ENCODE peak calls at places on chromosomes 12 and 14, in nine cellular contexts. G is breast epithelium, W is HCT116, H is uterus, Z is lower leg skin, P is right lobe of liver, C is transverse colon, V is adrenal gland, I is stomach. T is an unnamed sample.

GRCh38 chr12:107767466-107767865 is 6.5 kb upstream of the PRDM4 start:
- DNase-seq in H (no peak), G (no peak), I (no peak), Z (no peak), P (no peak), V (no peak), W (no peak), C (no peak), T (no peak)

GRCh38 chr12:26281320-26281719 is 85.9 kb downstream of the SSPN start:
- DNase-seq in P (no peak), Z (peak), I (no peak), H (no peak), V (peak), W (no peak), C (no peak), G (no peak), T (no peak)

GRCh38 chr12:39102474-39103209 is 197.3 kb upstream of the CPNE8 start:
- DNase-seq in Z (no peak), H (no peak), W (no peak), G (no peak), I (no peak), V (no peak), P (no peak), C (no peak), T (no peak)

GRCh38 chr14:94598816-94599655 is 13.2 kb upstream of the SERPINA3 start:
- DNase-seq in Z (peak), H (peak), G (peak), W (peak), I (peak), P (peak), V (peak), C (peak), T (no peak)

GRCh38 chr12:88142610-88142991 is 494 bp downstream of the TMTC3 start:
- DNase-seq in Z (peak), P (peak), I (peak), G (peak), V (peak), H (no peak), C (peak), W (no peak), T (no peak)

GRCh38 chr14:54425068-54425467 is 16.1 kb downstream of the CNIH1 start:
- DNase-seq in C (no peak), G (no peak), Z (no peak), W (no peak), P (no peak), H (no peak), V (no peak), I (no peak), T (no peak)

GRCh38 chr12:5969156-5969973 is 24.3 kb upstream of the ANO2 start:
- DNase-seq in C (no peak), V (no peak), I (no peak), H (no peak), G (no peak), W (no peak), Z (no peak), P (no peak), T (no peak)

GRCh38 chr14:99636487-99636886 is 8.4 kb upstream of the HHIPL1 start:
- DNase-seq in I (no peak), Z (no peak), H (no peak), G (no peak), W (no peak), V (no peak), C (no peak), P (no peak), T (no peak)

GRCh38 chr14:36443374-36443773 is 76.7 kb downstream of the NKX2-1 start:
- DNase-seq in V (no peak), P (no peak), H (no peak), G (no peak), Z (no peak), C (no peak), W (no peak), I (no peak), T (no peak)

GRCh38 chr12:124082012-124082411 is 109.0 kb downstream of the ZNF664 start:
- DNase-seq in G (no peak), V (no peak), Z (no peak), W (no peak), C (no peak), H (no peak), I (no peak), P (no peak), T (no peak)

GRCh38 chr12:124086299-124086898 is 113.4 kb downstream of the ZNF664 start:
- DNase-seq in W (no peak), P (no peak), Z (no peak), V (no peak), I (no peak), G (no peak), C (no peak), H (no peak), T (no peak)

GRCh38 chr12:124085419-124085818 is 112.4 kb downstream of the ZNF664 start:
- DNase-seq in I (no peak), G (no peak), V (no peak), H (no peak), Z (no peak), P (no peak), C (no peak), W (no peak), T (no peak)

GRCh38 chr12:124082676-124083075 is 109.7 kb downstream of the ZNF664 start:
- DNase-seq in I (no peak), Z (no peak), W (no peak), G (no peak), V (no peak), C (no peak), H (no peak), P (no peak), T (no peak)

GRCh38 chr12:124083708-124084107 is 110.7 kb downstream of the ZNF664 start:
- DNase-seq in P (no peak), C (no peak), V (no peak), H (no peak), G (no peak), Z (no peak), I (no peak), W (no peak), T (no peak)
- TF ChIP-seq POLR2A in P (no peak), C (no peak), V (no peak), H (no peak), G (no peak), Z (no peak), I (no peak), W (no peak), T (no peak)

GRCh38 chr12:116148844-116149243 is 128.6 kb downstream of the MED13L start:
- DNase-seq in C (no peak), H (no peak), I (no peak), P (no peak), Z (no peak), W (no peak), G (no peak), V (no peak), T (no peak)

GRCh38 chr12:116153096-116153495 is 124.4 kb downstream of the MED13L start:
- DNase-seq in I (no peak), G (no peak), H (no peak), P (no peak), V (no peak), C (no peak), W (no peak), Z (no peak), T (no peak)

GRCh38 chr12:116150001-116150400 is 127.5 kb downstream of the MED13L start:
- DNase-seq in Z (no peak), G (no peak), H (no peak), P (no peak), W (no peak), V (peak), I (no peak), C (no peak), T (no peak)

GRCh38 chr12:116152268-116152667 is 125.2 kb downstream of the MED13L start:
- DNase-seq in H (no peak), V (no peak), P (no peak), W (no peak), C (no peak), I (no peak), G (no peak), Z (no peak), T (no peak)

DNA sequence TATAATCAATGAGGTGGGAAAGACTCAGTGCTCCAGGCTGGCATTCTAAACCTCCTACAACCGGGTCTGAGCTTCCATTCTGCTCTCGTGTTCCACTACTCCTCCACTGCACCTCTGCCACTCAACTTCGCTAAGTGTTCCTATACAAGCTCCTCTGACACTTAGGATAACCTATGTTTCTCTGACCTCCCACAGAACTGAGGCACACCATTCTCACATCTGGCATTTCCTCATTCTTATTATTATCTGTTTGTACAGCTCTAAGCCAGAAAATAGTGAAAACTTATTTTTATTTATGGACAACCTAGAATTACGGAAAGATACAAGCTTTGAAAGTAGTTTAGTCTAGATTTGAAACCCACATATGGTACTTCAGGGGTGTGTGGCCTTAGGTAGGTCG is 127.0 kb downstream of the MED13L start:
- DNase-seq in V (no peak), W (no peak), P (no peak), H (no peak), I (no peak), Z (no peak), G (no peak), C (no peak), T (no peak)
- TF ChIP-seq POLR2A in V (no peak), W (no peak), P (no peak), H (no peak), I (no peak), Z (no peak), G (no peak), C (no peak), T (no peak)

GRCh38 chr12:1606021-1606622 is 11.7 kb upstream of the FBXL14 start:
- DNase-seq in I (peak), V (peak), Z (peak), H (peak), P (peak), W (peak), G (peak), C (peak), T (peak)
- TF ChIP-seq POLR2A in I (no peak), V (peak), Z (no peak), H (no peak), P (peak), W (no peak), G (no peak), C (peak), T (peak)

GRCh38 chr12:9721394-9722092 is 11.4 kb downstream of the CLECL1 start:
- DNase-seq in G (no peak), W (no peak), C (no peak), I (no peak), P (no peak), Z (no peak), H (no peak), V (no peak), T (no peak)
- TF ChIP-seq POLR2A in G (no peak), W (no peak), C (no peak), I (no peak), P (no peak), Z (no peak), H (no peak), V (no peak), T (no peak)

GRCh38 chr12:96141216-96141944 is 52.8 kb upstream of the ELK3 start:
- DNase-seq in G (no peak), W (no peak), C (no peak), V (peak), Z (no peak), I (no peak), P (no peak), H (no peak), T (no peak)
- TF ChIP-seq POLR2A in G (no peak), W (no peak), C (no peak), V (no peak), Z (no peak), I (no peak), P (no peak), H (no peak), T (no peak)

DNA sequence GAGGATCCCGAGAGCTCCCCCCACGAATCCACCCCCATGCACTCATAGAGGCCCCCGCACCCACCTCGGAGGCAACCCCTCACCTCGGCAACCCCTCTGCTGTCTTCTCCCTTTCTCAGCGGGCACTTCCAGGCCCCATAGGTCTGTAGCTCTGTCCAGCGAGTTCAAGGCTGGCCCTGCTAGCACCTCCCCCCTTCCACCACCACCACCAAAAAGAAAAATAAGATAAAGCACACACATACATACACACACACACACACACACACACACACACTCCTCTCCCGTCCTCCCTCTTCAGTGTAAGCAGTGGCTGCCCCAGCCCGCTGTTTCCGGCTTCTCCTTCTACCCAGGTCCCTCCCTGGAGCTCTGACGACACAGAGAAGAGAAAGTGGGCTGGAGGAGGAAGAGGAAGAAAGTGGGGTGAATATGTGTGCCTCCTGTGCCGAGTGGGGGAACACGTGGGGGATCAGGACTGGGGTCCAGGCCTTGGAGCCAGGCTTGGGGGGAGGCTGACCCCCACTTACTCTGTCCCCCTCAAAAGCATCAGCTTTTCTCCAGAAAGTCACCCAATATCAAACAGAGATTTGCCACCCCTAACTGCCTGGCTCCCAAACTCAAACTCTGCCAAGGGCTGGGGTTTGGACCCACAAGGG is at the start of gene STAT6:
- DNase-seq in P (peak), C (peak), H (peak), G (peak), I (peak), V (peak), W (no peak), Z (peak), T (peak)
- TF ChIP-seq POLR2A in P (peak), C (peak), H (peak), G (peak), I (no peak), V (peak), W (no peak), Z (no peak), T (no peak)

GRCh38 chr12:104136577-104136976 is 1.4 kb downstream of the NFYB start:
- DNase-seq in W (no peak), V (no peak), H (no peak), C (no peak), P (no peak), I (no peak), G (no peak), Z (no peak), T (no peak)

GRCh38 chr12:104138747-104139186 is 757 bp upstream of the NFYB start:
- DNase-seq in V (no peak), H (peak), W (no peak), Z (no peak), C (peak), G (no peak), P (no peak), I (no peak), T (peak)

GRCh38 chr12:104134882-104135281 is 3.1 kb downstream of the NFYB start:
- DNase-seq in I (no peak), V (no peak), C (no peak), P (no peak), Z (no peak), G (no peak), W (no peak), H (no peak), T (no peak)

GRCh38 chr12:104137175-104137901 is 672 bp downstream of the NFYB start:
- DNase-seq in I (peak), H (peak), V (peak), C (peak), G (no peak), W (no peak), Z (peak), P (peak), T (peak)

DNA sequence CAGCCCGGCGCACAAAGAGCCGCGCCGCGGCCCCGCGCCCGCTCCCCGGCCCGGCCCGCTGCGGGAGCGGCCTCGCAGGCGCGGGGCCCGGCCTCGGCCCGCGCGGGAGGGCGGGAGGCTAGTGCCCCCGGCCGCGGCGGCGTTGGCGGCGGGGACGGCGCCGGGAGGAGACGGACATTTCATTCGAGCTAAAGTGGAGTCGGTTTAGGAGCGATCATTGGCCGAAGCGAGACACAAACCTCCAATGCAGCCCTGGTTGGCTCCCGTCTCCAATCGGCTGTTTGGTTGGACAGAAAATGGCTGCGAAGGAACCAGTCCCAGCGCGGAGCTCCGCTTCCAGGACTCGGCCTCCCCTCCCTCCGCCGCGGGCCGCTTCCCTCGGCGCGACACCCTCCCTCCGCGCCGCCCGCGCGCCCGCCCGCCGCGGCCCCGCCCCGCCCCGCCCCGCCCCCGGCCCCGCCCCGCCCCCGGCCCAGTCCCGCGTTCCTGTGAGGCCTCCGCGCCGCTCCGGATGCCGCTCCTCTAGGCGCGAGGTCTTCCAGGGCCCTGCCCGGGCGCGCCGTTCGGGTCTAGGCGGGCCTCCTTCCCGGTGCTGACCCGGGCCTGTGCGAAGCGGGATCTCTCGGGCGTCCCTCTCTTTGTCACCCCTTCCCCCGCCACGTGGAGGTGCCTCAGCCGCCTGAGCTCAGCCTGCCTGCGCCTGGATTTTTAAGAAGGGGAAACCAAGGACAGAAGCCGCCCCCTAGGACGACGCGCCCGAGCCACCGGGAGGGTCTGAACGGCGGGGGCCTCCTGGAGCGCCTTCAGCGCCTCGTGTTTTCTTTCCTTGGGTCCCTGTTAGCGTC is at the start of gene NFYB:
- DNase-seq in V (peak), G (peak), Z (peak), H (peak), I (peak), P (peak), W (peak), C (peak), T (peak)
- TF ChIP-seq POLR2A in V (peak), G (no peak), Z (no peak), H (peak), I (no peak), P (peak), W (peak), C (peak), T (peak)

DNA sequence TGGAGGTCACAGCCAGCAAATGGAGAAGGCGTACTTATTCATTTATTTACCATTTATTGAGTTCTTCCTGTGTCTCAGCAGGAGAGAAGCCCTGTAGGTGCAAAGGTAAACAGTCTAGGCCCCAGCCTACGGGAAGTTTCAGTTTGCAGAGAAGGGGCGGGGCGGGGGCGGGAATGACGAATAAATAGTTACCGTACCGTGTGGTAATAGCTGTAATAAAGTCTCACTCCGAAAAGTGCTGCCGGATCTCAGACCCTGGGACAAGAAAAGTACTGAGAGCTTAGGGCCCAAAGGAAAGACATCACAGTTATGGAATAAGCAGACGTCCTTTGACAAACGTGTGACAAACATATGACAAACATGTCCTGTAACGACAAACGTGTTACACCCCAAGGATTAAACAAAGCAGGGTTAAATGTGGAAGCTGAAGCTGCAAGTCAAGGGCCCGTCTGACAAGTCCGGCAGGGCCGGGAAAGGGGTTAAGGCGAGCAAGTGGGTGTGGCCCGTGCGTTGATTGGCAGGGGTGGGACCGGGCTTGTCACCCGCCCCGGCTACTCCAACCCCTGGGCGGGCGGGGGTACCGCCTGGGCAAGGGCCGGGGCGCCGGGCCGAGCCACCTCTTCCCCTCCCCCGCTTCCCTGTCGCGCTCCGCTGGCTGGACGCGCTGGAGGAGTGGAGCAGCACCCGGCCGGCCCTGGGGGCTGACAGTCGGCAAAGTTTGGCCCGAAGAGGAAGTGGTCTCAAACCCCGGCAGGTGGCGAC is at the start of gene LRP10:
- DNase-seq in I (peak), H (peak), Z (peak), V (peak), P (peak), G (peak), C (peak), W (peak), T (peak)
- TF ChIP-seq POLR2A in I (no peak), H (peak), Z (no peak), V (peak), P (peak), G (peak), C (peak), W (peak), T (peak)

GRCh38 chr12:49200882-49201594 is 12.2 kb upstream of the TUBA1A start:
- DNase-seq in W (peak), P (no peak), C (no peak), V (peak), I (no peak), G (no peak), Z (no peak), H (peak), T (peak)
- TF ChIP-seq POLR2A in W (no peak), P (no peak), C (no peak), V (no peak), I (no peak), G (no peak), Z (no peak), H (no peak), T (no peak)